ENCODE peak calls at places on chromosomes 11 and 22, in five cellular contexts. M, G, K, W and H are unnamed samples.

GRCh38 chr11:126173257-126173656 is 38.2 kb downstream of the RPUSD4 start:
- DNase-seq in M (no peak), G (no peak), K (no peak), W (no peak), H (no peak)

GRCh38 chr11:120674537-120674936 is 163.0 kb downstream of the GRIK4 start:
- DNase-seq in M (no peak), G (no peak), K (no peak), W (no peak), H (no peak)

GRCh38 chr11:120186799-120187591 is 23.8 kb upstream of the OAF start:
- DNase-seq in M (peak), G (no peak), K (peak), W (peak), H (no peak)

GRCh38 chr22:21826204-21826603 is 41.2 kb downstream of the MAPK1 start:
- DNase-seq in M (no peak), G (no peak), K (no peak), W (no peak), H (no peak)

GRCh38 chr22:22375586-22376351 is 131.2 kb downstream of the VPREB1 start:
- DNase-seq in M (no peak), G (no peak), K (no peak), W (no peak), H (no peak)

GRCh38 chr22:49956914-49957825 is 3.4 kb upstream of the PIM3 start:
- DNase-seq in M (no peak), G (no peak), K (no peak), W (no peak), H (no peak)

GRCh38 chr11:45577755-45578154 is 87.7 kb downstream of the CHST1 start:
- DNase-seq in M (no peak), G (no peak), K (no peak), W (no peak), H (peak)

GRCh38 chr22:19982991-19983578 is 33.5 kb downstream of the ARVCF start:
- DNase-seq in M (no peak), G (no peak), K (no peak), W (no peak), H (no peak)

GRCh38 chr11:76599041-76600013 is 71.2 kb downstream of the LRRC32 start:
- DNase-seq in M (no peak), G (no peak), K (peak), W (no peak), H (peak)

GRCh38 chr22:48488611-48489456 is 1338.8 kb downstream of the BRD1 start:
- DNase-seq in M (no peak), G (no peak), K (peak), W (no peak), H (peak)

GRCh38 chr11:61780581-61781162 is 11.7 kb downstream of the TMEM258 start:
- DNase-seq in M (no peak), G (no peak), K (no peak), W (no peak), H (peak)

GRCh38 chr11:102172127-102172848 is 62.0 kb downstream of the YAP1 start:
- DNase-seq in M (no peak), G (no peak), K (no peak), W (peak), H (no peak)

GRCh38 chr22:38271927-38272372 is 860 bp downstream of the TMEM184B start:
- DNase-seq in M (no peak), G (no peak), K (no peak), W (no peak), H (peak)

GRCh38 chr22:38269466-38269865 is 3.3 kb downstream of the TMEM184B start:
- DNase-seq in M (no peak), G (no peak), K (no peak), W (no peak), H (no peak)

GRCh38 chr22:38271101-38271500 is 1.7 kb downstream of the TMEM184B start:
- DNase-seq in M (no peak), G (no peak), K (no peak), W (no peak), H (no peak)

GRCh38 chr22:38272373-38273134 is at the start of gene TMEM184B:
- DNase-seq in M (no peak), G (no peak), K (peak), W (peak), H (peak)

GRCh38 chr22:38270091-38270972 is 2.5 kb downstream of the TMEM184B start:
- DNase-seq in M (no peak), G (no peak), K (no peak), W (no peak), H (no peak)
- H3K4me3 ChIP-seq in M (peak), G (peak), K (peak), W (no peak), H (no peak)

GRCh38 chr11:3165152-3165705 is at the start of gene OSBPL5:
- DNase-seq in M (peak), G (no peak), K (peak), W (peak), H (peak)
- H3K4me3 ChIP-seq in M (peak), G (peak), K (peak), W (peak), H (peak)

DNA sequence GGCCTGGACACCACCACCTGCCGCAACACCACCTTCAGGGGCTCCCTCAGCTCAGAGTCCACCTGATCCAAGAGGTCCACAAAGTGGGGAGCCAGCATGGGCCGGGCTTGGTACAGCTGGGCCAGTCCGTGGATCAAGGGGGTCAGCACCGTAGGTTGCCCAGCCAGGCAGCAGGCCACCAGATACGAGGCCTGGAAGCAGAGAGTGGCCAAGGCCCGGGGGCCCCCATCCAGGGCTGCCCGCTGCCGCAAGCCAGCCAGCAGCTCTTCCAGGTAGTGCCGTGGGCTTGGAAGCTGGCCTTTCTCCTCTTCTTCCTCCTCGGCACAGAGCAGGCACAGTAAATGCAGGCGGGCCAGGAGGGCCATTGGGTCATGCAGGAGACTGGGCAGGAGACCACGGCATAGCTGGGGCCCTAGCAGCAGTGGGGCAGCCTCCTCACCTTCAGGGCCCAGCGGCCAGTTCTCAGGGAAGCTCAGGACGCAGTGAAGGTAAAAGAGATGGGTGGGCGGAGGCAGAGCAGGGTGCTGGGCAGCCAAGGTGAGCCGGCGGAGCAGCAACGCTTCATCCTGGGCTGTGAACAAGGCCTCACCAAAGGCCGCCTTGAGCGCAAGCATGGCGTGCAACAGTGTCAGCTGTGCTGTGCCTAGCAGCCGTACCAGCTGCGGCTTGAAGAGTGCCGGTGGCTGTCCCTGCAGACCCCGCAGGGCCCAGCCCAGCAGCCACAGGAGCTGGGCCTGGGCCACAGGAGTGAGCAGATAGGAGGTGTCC is 1.7 kb downstream of the AP5B1 start:
- DNase-seq in M (peak), G (no peak), K (peak), W (no peak), H (peak)
- H3K4me3 ChIP-seq in M (peak), G (peak), K (peak), W (peak), H (no peak)

GRCh38 chr11:95155385-95155784 is 65.7 kb downstream of the ENDOD1 start:
- DNase-seq in M (no peak), G (no peak), K (no peak), W (no peak), H (no peak)

GRCh38 chr11:95154514-95154913 is 64.9 kb downstream of the ENDOD1 start:
- DNase-seq in M (no peak), G (no peak), K (no peak), W (peak), H (peak)

GRCh38 chr11:95150977-95151684 is 61.5 kb downstream of the ENDOD1 start:
- DNase-seq in M (peak), G (peak), K (peak), W (peak), H (peak)

GRCh38 chr11:95153857-95154246 is 64.2 kb downstream of the ENDOD1 start:
- DNase-seq in M (no peak), G (no peak), K (no peak), W (no peak), H (no peak)

DNA sequence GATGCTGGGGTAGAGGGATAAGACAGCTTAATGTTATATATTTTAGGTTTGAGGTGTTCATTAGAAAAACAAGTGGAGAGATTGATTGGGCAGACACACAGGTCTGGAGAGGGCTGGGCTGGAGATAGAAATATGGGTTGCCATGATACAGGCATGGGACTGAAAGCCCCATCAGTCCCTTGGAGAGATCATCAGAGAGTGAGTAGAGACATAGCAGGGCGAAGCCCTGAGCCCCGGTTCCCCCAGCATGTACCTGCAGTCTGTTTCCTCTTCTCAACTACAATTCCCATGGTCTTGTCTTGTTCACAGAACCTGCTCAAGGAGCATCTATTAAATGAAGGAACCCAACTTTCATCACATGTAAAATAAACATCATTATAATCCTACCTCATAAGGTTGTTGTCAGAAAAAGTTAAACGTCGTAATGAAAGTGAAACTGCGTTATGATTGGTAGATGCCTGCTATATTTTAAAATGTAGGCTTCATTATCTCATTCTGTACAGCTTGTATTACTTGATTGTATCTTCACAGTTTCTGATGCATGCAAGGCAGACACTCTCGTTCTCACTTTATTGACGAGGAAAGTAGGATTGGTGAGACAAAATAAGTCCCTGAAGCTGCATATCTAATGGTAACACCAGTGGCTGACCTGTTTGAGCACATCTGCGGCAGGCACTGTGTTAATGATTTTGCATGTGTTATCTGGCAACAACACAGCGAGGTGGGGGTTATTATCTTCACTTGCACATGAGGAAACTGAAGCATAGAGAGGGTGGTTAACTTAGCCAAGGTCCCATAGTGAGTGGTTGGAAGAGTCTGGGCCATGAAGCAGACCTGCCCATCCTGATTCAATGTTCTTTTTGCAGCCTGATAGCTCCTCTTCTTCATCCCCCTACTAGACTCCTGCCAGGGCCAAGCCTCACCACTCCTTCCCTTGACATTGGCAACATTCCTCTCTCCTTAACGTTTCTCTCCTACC is 63.5 kb downstream of the ENDOD1 start:
- DNase-seq in M (no peak), G (no peak), K (no peak), W (no peak), H (no peak)
- H3K4me3 ChIP-seq in M (peak), G (peak), K (peak), W (no peak), H (no peak)

DNA sequence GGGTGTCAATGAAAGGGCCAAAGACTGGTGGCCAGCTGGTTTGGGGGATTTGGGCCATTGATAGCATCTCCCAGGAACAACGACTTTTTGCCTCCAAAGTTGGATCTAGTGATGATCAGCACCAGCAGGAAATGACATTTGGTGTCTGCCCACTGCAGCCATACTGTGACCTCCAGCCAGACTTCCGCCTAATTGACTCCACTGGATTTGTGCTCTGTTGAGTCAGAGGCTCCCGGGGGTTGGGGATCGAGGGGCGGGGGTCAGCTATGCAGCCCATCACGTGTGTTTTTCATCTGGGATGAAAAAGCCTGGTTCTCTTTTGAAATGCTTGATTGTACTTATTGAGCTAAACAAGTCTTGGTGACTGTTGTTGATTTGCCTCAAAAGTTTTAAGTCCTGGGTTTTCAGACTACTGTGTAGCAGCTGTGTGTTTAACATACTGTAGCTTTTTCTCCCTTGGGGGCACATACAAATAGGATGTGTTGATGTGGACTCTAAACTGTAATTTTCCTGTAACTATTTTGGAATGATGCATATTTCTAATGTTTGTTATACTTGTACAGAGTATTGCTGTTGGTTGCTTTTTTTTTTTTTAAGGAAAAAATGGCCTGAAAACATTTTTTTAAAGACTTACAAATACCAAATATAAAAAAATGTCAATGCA is 46.3 kb upstream of the OR4B1 start:
- DNase-seq in M (no peak), G (no peak), K (no peak), W (peak), H (no peak)
- H3K4me3 ChIP-seq in M (no peak), G (no peak), K (no peak), W (no peak), H (no peak)